ENCODE peak calls at places on chromosomes 6 and 20, in four cellular contexts. E is K562, V is GM12878, S is lower lobe of right lung. Z is an unnamed sample. For H3K4me1, the result is how much of the 10 kb centered on the place peaks cover.

GRCh38 chr6:123276439-123277045 is 280.5 kb downstream of the CLVS2 start:
- DNase-seq in E (peak), V (no peak), S (no peak), Z (no peak)

GRCh38 chr20:1322511-1323245 is 6.3 kb downstream of the SDCBP2 start:
- DNase-seq in E (no peak), V (no peak), S (no peak), Z (peak)

GRCh38 chr6:107532707-107533106 is 42.8 kb downstream of the SOBP start:
- DNase-seq in E (no peak), V (no peak), S (no peak), Z (peak)

GRCh38 chr6:14079433-14079832 is 38.1 kb upstream of the CD83 start:
- DNase-seq in E (no peak), V (no peak), S (no peak), Z (peak)

GRCh38 chr20:62696999-62697398 is 11.6 kb upstream of the NTSR1 start:
- DNase-seq in E (no peak), V (no peak), S (no peak), Z (peak)

GRCh38 chr6:164035912-164036485 is 621.5 kb downstream of the QKI start:
- DNase-seq in E (no peak), V (no peak), S (no peak), Z (no peak)

GRCh38 chr20:50191566-50192363 is 1.1 kb downstream of the CEBPB start:
- DNase-seq in E (peak), V (no peak), S (peak), Z (peak)

GRCh38 chr6:155212106-155212505 is 51.7 kb upstream of the CLDN20 start:
- DNase-seq in E (no peak), V (no peak), S (no peak), Z (no peak)

GRCh38 chr20:10427060-10427692 is 6.8 kb downstream of the MKKS start:
- DNase-seq in E (peak), V (no peak), S (peak), Z (peak)

GRCh38 chr6:77455271-77455670 is 8.0 kb downstream of the HTR1B start:
- DNase-seq in E (no peak), V (no peak), S (no peak), Z (no peak)
- H3K27ac ChIP-seq in E (no peak), V (no peak), S (no peak), Z (no peak)

GRCh38 chr6:151096255-151096612 is 143.5 kb upstream of the AKAP12 start:
- DNase-seq in E (no peak), V (no peak), S (no peak), Z (no peak)
- H3K4me1 ChIP-seq in E (under half), V (under half), S (under half), Z (under half)

GRCh38 chr6:105373481-105373880 is 29.4 kb downstream of the PREP start:
- DNase-seq in E (no peak), V (no peak), S (no peak), Z (no peak)
- H3K27ac ChIP-seq in E (no peak), V (no peak), S (peak), Z (no peak)

DNA sequence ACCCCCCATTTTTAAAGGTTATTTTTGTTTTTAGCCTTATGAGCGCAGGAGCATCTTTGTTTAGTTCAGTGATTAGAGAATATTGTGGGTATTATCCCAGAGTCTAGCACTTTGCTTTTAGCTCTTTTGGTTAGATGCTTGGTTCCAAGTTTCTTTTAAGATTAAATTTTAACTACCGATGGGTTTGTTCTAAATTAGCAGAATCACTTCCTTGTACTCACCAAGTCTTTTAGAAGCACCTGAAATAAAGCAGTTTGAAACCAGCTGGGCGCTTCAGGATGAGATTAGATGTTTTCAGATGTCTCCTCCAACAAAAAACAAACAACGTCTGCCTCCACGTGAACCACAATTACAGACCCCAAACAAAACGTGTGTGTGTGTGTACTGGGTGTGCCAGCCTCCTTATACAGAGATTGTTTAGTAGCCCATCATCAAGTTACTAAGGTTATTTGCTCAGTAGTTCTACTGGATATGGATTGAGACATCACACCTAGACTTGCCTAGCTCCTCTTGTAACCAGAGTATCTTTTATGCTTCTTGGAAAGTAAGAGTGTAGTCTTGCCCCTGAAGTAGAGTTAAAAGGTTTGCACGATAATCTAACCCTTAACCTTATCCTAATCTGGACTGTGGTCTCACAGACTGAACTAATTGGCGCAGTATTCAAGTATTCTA is 2.2 kb downstream of the DSTN start:
- DNase-seq in E (no peak), V (no peak), S (no peak), Z (no peak)
- H3K4me1 ChIP-seq in E (under half), V (under half), S (half or more), Z (under half)

GRCh38 chr20:57680131-57680716 is 29.6 kb downstream of the PMEPA1 start:
- DNase-seq in E (no peak), V (peak), S (no peak), Z (no peak)
- H3K27ac ChIP-seq in E (no peak), V (peak), S (no peak), Z (no peak)

GRCh38 chr6:32952817-32953739 is at the start of gene HLA-DMA:
- DNase-seq in E (peak), V (peak), S (peak), Z (peak)

GRCh38 chr6:32956176-32956575 is 3.3 kb upstream of the HLA-DMA start:
- DNase-seq in E (no peak), V (no peak), S (no peak), Z (no peak)

GRCh38 chr6:32954212-32954745 is 1.4 kb upstream of the HLA-DMA start:
- DNase-seq in E (no peak), V (no peak), S (no peak), Z (no peak)

GRCh38 chr6:32954983-32955802 is 2.3 kb upstream of the HLA-DMA start:
- DNase-seq in E (no peak), V (no peak), S (no peak), Z (no peak)

GRCh38 chr6:32953775-32954174 is 878 bp upstream of the HLA-DMA start:
- DNase-seq in E (no peak), V (no peak), S (no peak), Z (no peak)
- H3K4me1 ChIP-seq in E (under half), V (under half), S (under half), Z (under half)

DNA sequence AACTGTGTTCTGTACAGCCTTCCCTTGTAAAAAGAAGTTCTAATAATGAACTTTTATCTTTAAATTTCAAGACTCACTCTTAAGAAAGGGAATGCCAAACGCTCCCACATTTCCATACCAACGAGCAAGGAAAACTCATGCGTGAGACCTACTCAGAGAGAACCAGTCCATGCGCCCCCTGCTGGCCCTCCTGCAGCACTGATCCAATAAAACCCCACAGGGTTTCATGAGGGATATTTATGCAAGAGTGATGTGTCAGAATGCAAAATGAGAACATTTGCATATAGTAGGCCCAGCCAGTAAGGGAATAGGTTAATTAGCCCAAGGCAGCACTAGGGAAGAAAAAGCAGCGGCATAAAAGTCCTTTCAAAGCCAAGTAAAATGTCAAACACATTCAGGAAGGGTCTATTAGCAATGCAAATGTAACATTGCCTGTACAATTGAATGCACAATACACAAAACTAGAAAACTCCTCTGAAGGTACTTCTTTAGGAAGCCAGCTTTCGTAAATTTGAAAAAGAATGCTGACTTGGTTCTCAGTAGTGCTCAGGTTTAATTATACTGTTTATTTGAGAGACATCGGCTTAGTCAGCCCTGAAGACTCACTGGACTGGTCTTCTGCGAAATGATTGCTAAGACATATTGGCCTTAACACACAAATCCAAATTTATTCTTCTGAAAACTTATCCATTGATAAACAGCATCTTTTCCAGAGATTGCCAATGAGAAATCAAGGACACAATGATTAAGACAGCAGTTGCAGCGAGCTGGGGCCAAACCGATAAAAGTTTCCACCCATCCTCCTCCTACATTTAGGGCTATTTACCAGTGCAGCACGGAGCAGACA is 93.2 kb downstream of the GMPR start:
- DNase-seq in E (peak), V (no peak), S (peak), Z (peak)
- H3K27ac ChIP-seq in E (no peak), V (peak), S (no peak), Z (peak)